ENCODE peak calls at places on chromosome 21, in nine cellular contexts. F, A, T, J, O, W, L, N and H are unnamed samples.

GRCh38 chr21:20459838-20460237 is 538.4 kb upstream of the NCAM2 start:
- DNase-seq in T (peak), N (no peak), L (no peak), F (no peak), J (no peak), W (peak), O (no peak), A (no peak), H (no peak)

GRCh38 chr21:14453339-14453738 is 70.4 kb upstream of the HSPA13 start:
- DNase-seq in J (no peak), A (no peak), W (no peak), O (peak), T (no peak), N (no peak), L (no peak), F (no peak), H (no peak)

GRCh38 chr21:14050121-14050520 is 160.6 kb downstream of the LIPI start:
- DNase-seq in J (no peak), A (no peak), O (no peak), N (no peak), W (no peak), L (no peak), T (no peak), F (no peak), H (no peak)

GRCh38 chr21:42086969-42087368 is 15.9 kb downstream of the UMODL1 start:
- DNase-seq in A (no peak), N (no peak), W (no peak), L (no peak), T (no peak), O (no peak), J (no peak), F (no peak), H (no peak)

GRCh38 chr21:15084668-15085067 is 19.9 kb upstream of the NRIP1 start:
- DNase-seq in L (no peak), A (no peak), J (peak), F (no peak), O (no peak), W (peak), N (no peak), T (no peak), H (no peak)

GRCh38 chr21:44482581-44483287 is 27.4 kb downstream of the LRRC3 start:
- DNase-seq in F (no peak), L (no peak), J (no peak), A (no peak), W (no peak), N (no peak), O (no peak), T (peak), H (no peak)

GRCh38 chr21:25375675-25376074 is 231.6 kb downstream of the MRPL39 start:
- DNase-seq in L (no peak), T (no peak), A (peak), O (no peak), N (no peak), F (no peak), J (no peak), W (no peak), H (no peak)

GRCh38 chr21:43571976-43572375 is 87.3 kb downstream of the HSF2BP start:
- DNase-seq in L (no peak), N (no peak), J (no peak), T (no peak), A (no peak), O (no peak), W (no peak), F (no peak), H (no peak)

GRCh38 chr21:26800455-26801454 is 44.5 kb downstream of the ADAMTS1 start:
- DNase-seq in L (no peak), O (no peak), T (no peak), F (no peak), N (no peak), J (no peak), W (no peak), A (peak), H (no peak)

GRCh38 chr21:34020005-34020847 is 53.2 kb upstream of the MRPS6 start:
- DNase-seq in W (no peak), J (no peak), L (no peak), N (no peak), O (peak), A (no peak), F (no peak), T (peak), H (peak)

DNA sequence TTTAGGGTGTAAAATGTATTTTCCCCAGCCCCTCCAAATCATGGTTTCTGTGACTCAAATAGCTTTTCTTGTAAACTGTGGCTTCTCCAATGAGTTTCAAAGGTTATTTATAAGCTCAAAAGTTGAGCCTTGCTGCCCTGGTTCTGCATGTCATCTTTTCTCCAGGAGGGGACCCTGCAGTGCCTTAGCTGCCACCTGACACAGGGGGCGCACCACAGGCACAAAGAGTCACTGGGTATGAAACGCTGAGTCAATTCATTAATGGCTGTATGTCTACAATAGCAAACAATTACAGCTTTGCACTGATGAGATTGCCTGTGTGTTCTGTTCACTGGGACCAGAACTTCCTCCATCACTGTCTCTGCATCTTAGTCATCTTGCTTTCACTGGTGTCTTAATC is 100.8 kb downstream of the PCP4 start:
- DNase-seq in T (no peak), N (no peak), O (no peak), F (peak), J (no peak), L (no peak), W (no peak), A (no peak), H (no peak)
- TF ChIP-seq CTCF in T (no peak), N (no peak), O (no peak), F (peak), J (no peak), L (no peak), W (no peak), A (no peak), H (no peak)

GRCh38 chr21:32306021-32306780 is 7.5 kb downstream of the MRAP start:
- DNase-seq in W (no peak), L (no peak), N (no peak), T (peak), F (peak), J (no peak), A (no peak), O (no peak), H (no peak)
- TF ChIP-seq CTCF in W (peak), L (no peak), N (no peak), T (peak), F (peak), J (no peak), A (peak), O (no peak), H (no peak)

GRCh38 chr21:19236209-19236608 is 832.6 kb upstream of the TMPRSS15 start:
- DNase-seq in L (no peak), F (no peak), J (no peak), O (no peak), N (no peak), A (no peak), W (no peak), T (no peak), H (no peak)

GRCh38 chr21:19239696-19240095 is 836.1 kb upstream of the TMPRSS15 start:
- DNase-seq in N (no peak), W (no peak), J (no peak), T (no peak), L (no peak), A (no peak), F (no peak), O (no peak), H (no peak)

GRCh38 chr21:19237603-19238002 is 834.0 kb upstream of the TMPRSS15 start:
- DNase-seq in N (no peak), W (no peak), J (no peak), F (no peak), L (no peak), T (no peak), O (no peak), A (no peak), H (no peak)
- TF ChIP-seq CTCF in N (no peak), W (no peak), J (no peak), F (no peak), L (no peak), T (no peak), O (no peak), A (no peak), H (no peak)

DNA sequence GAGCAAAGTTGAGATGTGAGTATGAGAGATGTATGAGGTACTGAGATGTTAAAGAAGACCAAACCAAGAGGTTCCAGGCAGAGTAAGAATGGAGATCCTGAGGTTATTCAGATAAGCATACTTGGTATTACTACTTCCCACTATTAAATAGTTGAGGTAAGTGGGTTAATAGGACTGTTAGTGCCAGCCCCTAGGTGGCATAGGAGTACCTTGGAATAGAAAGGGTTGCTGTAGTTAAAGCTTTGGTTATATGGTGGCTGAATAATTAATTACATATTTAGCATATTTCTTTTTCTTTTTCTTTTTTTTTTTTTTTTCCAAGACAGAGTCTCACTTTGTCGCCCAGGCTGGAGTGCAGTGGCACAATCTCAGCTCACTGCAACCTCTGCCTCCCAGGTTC is 397.9 kb upstream of the TMPRSS15 start:
- DNase-seq in N (no peak), F (no peak), W (peak), A (no peak), J (no peak), L (no peak), O (no peak), T (peak), H (no peak)
- TF ChIP-seq CTCF in N (no peak), F (peak), W (peak), A (no peak), J (no peak), L (no peak), O (no peak), T (peak), H (no peak)

DNA sequence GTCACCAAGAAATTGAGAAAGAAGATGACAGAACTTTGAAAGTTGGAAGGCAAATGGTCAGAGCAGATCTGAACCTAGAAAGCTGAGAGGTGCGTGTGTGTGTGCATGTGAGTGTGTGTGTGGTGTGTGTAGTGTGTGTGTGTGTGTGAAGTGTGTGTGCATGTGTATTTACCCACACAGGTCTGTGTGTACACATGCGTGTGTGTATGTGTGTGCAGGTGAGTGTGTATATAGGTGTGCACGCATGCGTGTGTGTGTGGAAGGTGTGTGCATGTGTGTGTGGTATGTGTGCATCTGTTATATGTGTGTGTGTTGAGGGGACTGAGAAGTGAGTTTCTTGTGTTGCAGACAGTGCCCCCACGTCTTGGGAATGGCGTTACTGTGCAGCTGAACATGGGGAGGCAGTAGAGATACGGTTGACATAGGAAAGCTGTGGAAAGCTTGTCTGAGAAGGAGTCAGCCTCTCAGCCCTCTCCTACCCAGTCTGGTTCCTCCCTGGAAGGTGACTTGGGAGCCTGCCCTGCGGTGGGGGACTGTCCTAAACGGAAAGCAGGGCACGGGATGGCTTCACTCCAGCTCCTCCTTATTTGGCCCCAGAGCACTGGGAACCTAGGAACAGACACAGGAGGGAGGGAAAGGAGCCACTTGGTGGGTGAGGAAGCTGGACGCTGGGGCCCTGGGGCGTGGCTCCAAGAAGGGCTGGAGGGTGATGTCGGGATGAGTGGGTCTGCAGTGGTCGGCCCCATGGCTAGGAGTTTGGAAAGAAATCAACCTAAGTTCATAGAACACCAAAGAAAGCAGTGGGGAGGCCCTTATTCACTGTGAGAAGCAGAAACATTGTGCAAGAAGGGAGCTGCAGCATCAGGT is 97.2 kb downstream of the PCBP3 start:
- DNase-seq in A (no peak), T (no peak), J (no peak), W (no peak), L (no peak), F (no peak), O (peak), N (no peak), H (no peak)
- TF ChIP-seq CTCF in A (no peak), T (no peak), J (no peak), W (peak), L (no peak), F (peak), O (no peak), N (no peak), H (no peak)

GRCh38 chr21:37578471-37579126 is 212.0 kb downstream of the DYRK1A start:
- DNase-seq in W (no peak), J (no peak), O (no peak), A (no peak), T (no peak), F (no peak), N (no peak), L (no peak), H (no peak)

GRCh38 chr21:37579356-37579755 is 212.8 kb downstream of the DYRK1A start:
- DNase-seq in W (no peak), O (no peak), L (no peak), N (no peak), A (peak), T (no peak), J (no peak), F (no peak), H (no peak)

GRCh38 chr21:37587203-37587602 is 220.6 kb downstream of the DYRK1A start:
- DNase-seq in F (no peak), O (no peak), L (no peak), T (no peak), N (no peak), J (no peak), A (no peak), W (no peak), H (no peak)

GRCh38 chr21:37580690-37581089 is 214.1 kb downstream of the DYRK1A start:
- DNase-seq in L (no peak), O (no peak), T (no peak), A (no peak), J (no peak), W (no peak), N (no peak), F (no peak), H (no peak)

DNA sequence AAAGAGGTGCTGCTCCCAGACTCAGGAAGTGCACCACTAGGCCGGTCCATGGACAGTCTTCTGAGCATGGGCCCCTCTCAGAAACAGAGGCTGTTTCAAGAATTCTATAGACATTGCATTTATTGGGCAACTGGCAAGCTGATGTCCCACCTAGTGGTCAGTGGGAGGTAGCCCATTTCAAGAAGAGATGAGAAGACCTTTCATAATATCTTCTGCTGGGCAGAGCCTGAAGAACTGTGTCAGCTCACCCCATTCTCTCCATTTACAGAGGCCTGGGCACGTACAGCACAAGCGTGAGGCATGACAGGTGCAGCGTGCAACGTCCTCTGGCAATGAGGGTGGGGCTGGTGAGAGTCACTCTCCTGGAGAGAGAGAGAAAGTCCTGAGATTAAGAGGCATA is 216.0 kb downstream of the DYRK1A start:
- DNase-seq in O (peak), N (no peak), W (peak), J (no peak), A (peak), L (no peak), T (peak), F (no peak), H (no peak)
- TF ChIP-seq CTCF in O (peak), N (peak), W (peak), J (peak), A (peak), L (peak), T (peak), F (peak), H (no peak)